ENCODE peak calls at places on chromosomes 7 and 10, in four cellular contexts. H is suprapubic skin, E is transverse colon, V is breast epithelium. K is an unnamed sample.

GRCh38 chr10:3538850-3539531 is 246.0 kb downstream of the KLF6 start:
- DNase-seq in H (no peak), E (no peak), V (no peak), K (peak)

GRCh38 chr10:119401671-119402395 is 140.7 kb downstream of the RGS10 start:
- DNase-seq in E (peak), V (no peak), H (peak), K (peak)

GRCh38 chr7:122212754-122213153 is 68.7 kb upstream of the AASS start:
- DNase-seq in V (no peak), E (no peak), H (no peak), K (no peak)

GRCh38 chr7:93894426-93894825 is 3.9 kb upstream of the TFPI2 start:
- DNase-seq in H (no peak), E (no peak), V (no peak), K (no peak)

GRCh38 chr10:124612611-124613498 is 131.3 kb downstream of the FAM53B start:
- DNase-seq in V (no peak), H (no peak), E (no peak), K (no peak)

GRCh38 chr7:141593134-141593533 is 41.9 kb downstream of the AGK start:
- DNase-seq in H (no peak), E (no peak), V (no peak), K (no peak)

GRCh38 chr7:4066626-4067475 is 615.2 kb upstream of the FOXK1 start:
- DNase-seq in V (no peak), H (no peak), E (no peak), K (peak)

GRCh38 chr10:118321724-118322575 is 20.2 kb downstream of the FAM204A start:
- DNase-seq in E (no peak), V (no peak), H (no peak), K (no peak)

GRCh38 chr10:62062752-62063512 is 161.4 kb downstream of the ARID5B start:
- DNase-seq in V (no peak), H (no peak), E (no peak), K (no peak)

GRCh38 chr7:7772385-7772784 is 54.0 kb upstream of the RPA3 start:
- DNase-seq in H (no peak), E (no peak), V (no peak), K (no peak)

GRCh38 chr7:132547806-132548205 is 28.5 kb downstream of the PLXNA4 start:
- DNase-seq in H (no peak), E (no peak), V (no peak), K (no peak)

GRCh38 chr7:131109757-131110293 is 217.9 kb upstream of the MKLN1 start:
- DNase-seq in H (peak), E (peak), V (peak), K (peak)
- TF ChIP-seq POLR2A in H (peak), E (peak), V (no peak), K (no peak)

DNA sequence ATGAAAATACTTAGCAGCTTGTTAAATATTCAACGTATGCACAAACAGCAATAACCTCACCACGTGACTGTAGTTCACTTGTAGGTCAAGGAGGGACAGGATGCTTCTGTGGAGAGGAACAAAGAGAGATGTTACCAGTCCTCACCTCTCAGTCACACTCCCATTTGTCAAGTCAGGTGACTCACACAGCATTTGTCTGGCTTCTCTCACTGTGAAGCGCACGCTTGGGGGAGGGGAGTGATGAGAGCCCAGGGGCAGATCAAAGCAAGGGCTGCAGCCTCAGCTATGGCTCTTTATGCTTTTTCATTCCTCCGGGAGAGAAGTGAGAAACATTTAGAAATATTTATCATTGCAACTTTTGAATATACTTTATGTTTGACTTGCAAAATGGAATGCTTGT is 2.9 kb upstream of the RBM20 start:
- DNase-seq in E (peak), H (no peak), V (no peak), K (no peak)
- H3K4me3 ChIP-seq in E (no peak), H (no peak), V (no peak), K (no peak)

GRCh38 chr10:95327367-95327766 is 36.6 kb upstream of the PDLIM1 start:
- DNase-seq in H (no peak), E (peak), V (peak), K (peak)

GRCh38 chr10:95324436-95325268 is 33.8 kb upstream of the PDLIM1 start:
- DNase-seq in V (no peak), H (no peak), E (no peak), K (no peak)

GRCh38 chr10:95326396-95326795 is 35.6 kb upstream of the PDLIM1 start:
- DNase-seq in H (no peak), E (no peak), V (no peak), K (no peak)

GRCh38 chr10:95328013-95328412 is 37.2 kb upstream of the PDLIM1 start:
- DNase-seq in V (no peak), E (no peak), H (no peak), K (no peak)

DNA sequence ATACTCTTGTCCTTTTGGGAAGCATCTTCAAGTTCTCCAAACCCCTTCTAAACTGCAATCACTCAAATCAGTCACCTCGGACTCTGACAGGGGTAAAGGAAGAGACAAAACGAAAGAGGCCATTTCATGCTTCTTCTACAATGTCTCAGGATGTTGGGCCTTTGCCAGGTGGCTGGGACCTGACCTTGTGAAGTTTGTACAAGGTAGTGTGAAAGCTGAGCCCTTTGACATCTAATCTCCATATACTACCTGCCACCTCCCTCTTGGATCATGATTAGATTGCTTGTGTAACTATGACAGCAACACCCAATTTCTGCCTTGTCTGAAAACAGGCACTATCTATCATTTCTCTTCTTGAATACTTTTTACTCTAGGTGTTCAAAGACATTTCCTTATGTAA is 35.1 kb upstream of the PDLIM1 start:
- DNase-seq in V (no peak), E (no peak), H (no peak), K (peak)
- TF ChIP-seq POLR2AphosphoS5 in V (no peak), E (no peak), H (no peak), K (no peak)

GRCh38 chr10:27240212-27240890 is at the start of gene ACBD5:
- DNase-seq in E (peak), H (peak), V (peak), K (peak)
- TF ChIP-seq POLR2A in E (peak), H (no peak), V (peak), K (no peak)

K was measured in stomach.